ENCODE peak calls at places on chromosomes 16 and 17, in five cellular contexts. P is ovary, M is esophagus muscularis mucosa, E is transverse colon, T is sigmoid colon. S is an unnamed sample.

GRCh38 chr16:57893217-57893558 is 77.7 kb downstream of the CNGB1 start:
- DNase-seq in E (no peak), T (no peak), P (no peak), M (no peak), S (no peak)

GRCh38 chr16:4936181-4936990 is 562 bp downstream of the PPL start:
- DNase-seq in T (peak), E (peak), P (peak), M (no peak), S (peak)

GRCh38 chr17:9402590-9403199 is 172.9 kb downstream of the STX8 start:
- DNase-seq in P (no peak), T (no peak), M (no peak), E (peak), S (no peak)

GRCh38 chr17:48023408-48024148 is 14.0 kb downstream of the COPZ2 start:
- DNase-seq in M (no peak), P (peak), E (peak), T (peak), S (peak)

GRCh38 chr16:67470314-67470713 is 10.6 kb downstream of the ATP6V0D1 start:
- DNase-seq in P (peak), E (no peak), M (no peak), T (peak), S (peak)

GRCh38 chr16:70269471-70269870 is 17.7 kb upstream of the EXOSC6 start:
- DNase-seq in P (no peak), M (no peak), T (peak), E (no peak), S (peak)

GRCh38 chr17:40557531-40558299 is 7.6 kb downstream of the CCR7 start:
- DNase-seq in T (no peak), E (no peak), M (peak), P (peak), S (peak)

GRCh38 chr17:79721993-79722671 is 8.6 kb upstream of the ENPP7 start:
- DNase-seq in M (no peak), T (no peak), P (no peak), E (no peak), S (no peak)

GRCh38 chr17:61117983-61118382 is 281.7 kb upstream of the TBX2 start:
- DNase-seq in T (no peak), P (no peak), M (no peak), E (no peak), S (no peak)

GRCh38 chr17:50955160-50955559 is 89.0 kb upstream of the TOB1 start:
- DNase-seq in T (no peak), E (no peak), P (no peak), M (no peak), S (no peak)

GRCh38 chr17:77381185-77381700 is 240.5 kb downstream of the SEC14L1 start:
- DNase-seq in E (no peak), P (no peak), M (no peak), T (no peak), S (no peak)

GRCh38 chr17:4510615-4510941 is 11.9 kb downstream of the SPNS2 start:
- DNase-seq in P (no peak), M (no peak), T (peak), E (no peak), S (no peak)

GRCh38 chr17:34527908-34528470 is 51.4 kb upstream of the TMEM132E start:
- DNase-seq in T (no peak), E (no peak), M (no peak), P (no peak), S (no peak)
- TF ChIP-seq CTCF in T (no peak), E (no peak), M (no peak), P (no peak), S (no peak)

GRCh38 chr16:8929086-8929748 is 34.5 kb downstream of the USP7 start:
- DNase-seq in T (no peak), E (no peak), P (no peak), M (no peak), S (no peak)
- H3K27ac ChIP-seq in T (no peak), E (no peak), P (no peak), M (no peak), S (no peak)

GRCh38 chr17:76370261-76370993 is 14.0 kb upstream of the SPHK1 start:
- DNase-seq in E (peak), M (no peak), P (peak), T (peak), S (no peak)
- TF ChIP-seq CTCF in E (peak), M (peak), P (peak), T (no peak), S (peak)

GRCh38 chr17:36778458-36778857 is 158.8 kb upstream of the LHX1 start:
- DNase-seq in E (no peak), P (no peak), T (no peak), M (no peak), S (no peak)
- H3K27ac ChIP-seq in E (no peak), P (no peak), T (no peak), M (no peak), S (no peak)

DNA sequence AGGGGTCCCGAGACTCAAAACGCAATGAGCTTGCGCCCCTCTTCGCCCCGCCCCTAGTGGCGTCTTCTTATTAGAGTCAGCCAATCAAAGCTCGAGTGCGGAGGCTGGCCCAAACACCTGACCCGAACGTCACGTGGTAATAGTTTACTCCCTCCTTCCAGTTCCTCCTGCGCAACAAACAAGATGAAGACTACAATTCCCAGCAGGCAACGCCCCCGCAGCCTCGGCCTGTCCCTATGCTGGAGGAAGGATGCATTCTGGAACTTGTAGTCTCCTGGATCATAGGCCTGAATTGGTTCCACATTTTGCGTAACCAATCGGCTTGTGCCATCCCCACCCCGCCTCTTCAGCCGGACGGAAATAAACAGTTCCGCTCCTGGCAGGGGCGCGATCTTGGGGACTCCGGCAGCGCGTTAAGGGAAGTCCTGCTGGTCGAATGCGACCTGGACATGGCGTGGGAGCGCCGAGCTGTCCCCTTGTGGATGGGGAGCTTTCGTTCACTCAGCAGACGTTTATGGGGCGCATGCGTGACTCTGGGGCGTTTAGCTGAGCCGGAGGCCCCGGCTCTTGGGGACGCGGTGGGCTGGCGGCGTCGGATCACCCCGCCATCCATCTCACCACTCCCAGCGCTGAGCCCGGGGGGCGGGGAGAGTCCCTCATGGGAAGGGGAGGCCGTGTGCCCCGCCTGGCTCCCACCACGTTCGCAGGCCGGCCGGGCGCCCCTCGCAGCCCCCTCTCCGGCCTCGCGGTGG is at the start of gene WBP2:
- DNase-seq in M (peak), T (peak), P (peak), E (peak), S (peak)
- TF ChIP-seq CTCF in M (peak), T (peak), P (peak), E (no peak), S (peak)

GRCh38 chr17:42266462-42266861 is 9.7 kb downstream of the STAT5B start:
- DNase-seq in M (no peak), E (no peak), P (no peak), T (no peak), S (no peak)
- H3K27ac ChIP-seq in M (no peak), E (no peak), P (no peak), T (peak), S (no peak)

S was measured in upper lobe of right lung.